ENCODE peak calls at places on chromosome 14, in ten cellular contexts. A is Daoy; G is NCI-H774; Z is T-cell; O is HCT116; H is stimulated activated CD4-positive, alpha-beta T cell treated with anti-CD3 and anti-CD28 coated beads, Interleukin-15, amount 100 ng/mL, for 1 hour; V is type B pancreatic cell; M is tibial nerve; F is H4; L is activated CD4-positive, alpha-beta T cell treated with anti-CD3 and anti-CD28 coated beads for 24 hours. I is an unnamed sample.

GRCh38 chr14:88005050-88005481 is at the start of gene GPR65:
- DNase-seq in G (no peak), F (no peak), A (no peak), O (no peak), H (no peak), V (no peak), M (no peak), L (no peak), Z (peak), I (no peak)

GRCh38 chr14:70754989-70755388 is 54.3 kb downstream of the MAP3K9 start:
- DNase-seq in Z (no peak), F (peak), M (no peak), L (no peak), A (peak), H (no peak), O (peak), V (no peak), G (no peak), I (peak)

GRCh38 chr14:101405931-101406330 is 155.4 kb upstream of the DIO3 start:
- DNase-seq in L (no peak), A (no peak), V (no peak), Z (no peak), M (no peak), O (no peak), G (no peak), H (no peak), F (no peak), I (no peak)

GRCh38 chr14:33714527-33715222 is 236.2 kb downstream of the EGLN3 start:
- DNase-seq in L (no peak), O (no peak), G (peak), Z (no peak), F (no peak), A (peak), H (no peak), V (no peak), M (no peak), I (no peak)

GRCh38 chr14:67820428-67820881 is 876 bp downstream of the RAD51B start:
- DNase-seq in O (no peak), A (peak), F (no peak), Z (no peak), L (no peak), G (no peak), V (no peak), H (no peak), M (no peak), I (peak)

GRCh38 chr14:96920023-96920422 is 122.8 kb downstream of the VRK1 start:
- DNase-seq in G (no peak), V (no peak), F (no peak), A (no peak), H (no peak), M (no peak), Z (no peak), L (no peak), O (no peak), I (no peak)

GRCh38 chr14:105944632-105945610 is 418.5 kb downstream of the TMEM121 start:
- DNase-seq in M (peak), L (peak), A (peak), O (peak), V (no peak), H (peak), Z (peak), F (peak), G (peak), I (peak)

GRCh38 chr14:71592361-71592760 is 339.9 kb upstream of the RGS6 start:
- DNase-seq in L (no peak), V (no peak), A (peak), H (no peak), G (no peak), M (no peak), O (no peak), F (no peak), Z (no peak), I (no peak)

GRCh38 chr14:104315169-104315568 is 176.8 kb downstream of the KIF26A start:
- DNase-seq in G (no peak), H (no peak), O (no peak), F (no peak), M (no peak), V (no peak), A (no peak), L (no peak), Z (no peak), I (no peak)

GRCh38 chr14:102591372-102591943 is 991 bp upstream of the RCOR1 start:
- DNase-seq in V (peak), F (no peak), A (peak), L (no peak), H (no peak), O (no peak), Z (peak), G (no peak), M (peak), I (no peak)

GRCh38 chr14:52119030-52119429 is 50.2 kb upstream of the NID2 start:
- DNase-seq in A (no peak), V (no peak), G (no peak), F (no peak), Z (no peak), M (peak), H (no peak), L (no peak), O (no peak), I (no peak)

GRCh38 chr14:77582511-77582910 is 33.9 kb downstream of the SPTLC2 start:
- DNase-seq in A (no peak), M (no peak), G (no peak), Z (no peak), F (no peak), L (no peak), H (no peak), O (no peak), V (no peak), I (no peak)

GRCh38 chr14:75277796-75278421 is 719 bp upstream of the FOS start:
- DNase-seq in G (no peak), L (no peak), A (no peak), V (no peak), M (no peak), Z (no peak), O (no peak), F (no peak), H (no peak), I (peak)

GRCh38 chr14:71478542-71478941 is 453.7 kb upstream of the RGS6 start:
- DNase-seq in O (no peak), G (no peak), L (no peak), Z (no peak), H (no peak), F (no peak), A (peak), M (no peak), V (no peak), I (no peak)

GRCh38 chr14:64253672-64254071 is 40.5 kb downstream of the ESR2 start:
- DNase-seq in O (no peak), M (no peak), H (no peak), L (no peak), A (peak), Z (no peak), F (no peak), G (no peak), V (no peak), I (peak)

GRCh38 chr14:22471545-22472121 is 117.4 kb downstream of the DAD1 start:
- DNase-seq in V (no peak), Z (no peak), G (no peak), O (peak), H (no peak), L (no peak), M (no peak), F (peak), A (peak), I (peak)

GRCh38 chr14:87916103-87916885 is 76.7 kb downstream of the GALC start:
- DNase-seq in H (no peak), L (no peak), Z (no peak), V (no peak), M (no peak), G (no peak), A (no peak), O (no peak), F (no peak), I (no peak)

GRCh38 chr14:105338392-105338791 is 23.8 kb downstream of the PACS2 start:
- DNase-seq in F (no peak), M (no peak), O (no peak), Z (no peak), L (no peak), G (no peak), H (no peak), V (no peak), A (no peak), I (no peak)

GRCh38 chr14:90691627-90692026 is 124.6 kb downstream of the TTC7B start:
- DNase-seq in H (no peak), F (no peak), O (no peak), M (no peak), L (no peak), A (no peak), Z (no peak), G (no peak), V (no peak), I (no peak)

GRCh38 chr14:54529811-54530210 is 20.1 kb downstream of the CGRRF1 start:
- DNase-seq in V (no peak), H (no peak), F (no peak), Z (no peak), M (no peak), O (no peak), G (no peak), L (no peak), A (peak), I (no peak)

GRCh38 chr14:78997811-78998210 is 827.6 kb downstream of the NRXN3 start:
- DNase-seq in A (no peak), V (no peak), O (no peak), H (no peak), Z (no peak), G (no peak), F (no peak), L (no peak), M (no peak), I (no peak)

GRCh38 chr14:77309122-77309521 is 11.6 kb downstream of the POMT2 start:
- DNase-seq in M (no peak), H (no peak), Z (no peak), G (no peak), A (no peak), L (no peak), O (no peak), V (no peak), F (no peak), I (no peak)

GRCh38 chr14:34678735-34679134 is 35.7 kb downstream of the CFL2 start:
- DNase-seq in M (no peak), V (no peak), H (no peak), A (no peak), L (no peak), Z (no peak), O (no peak), G (no peak), F (no peak), I (no peak)

GRCh38 chr14:94355191-94355794 is 32.2 kb upstream of the SERPINA6 start:
- DNase-seq in F (no peak), H (no peak), Z (no peak), M (peak), O (no peak), V (no peak), A (no peak), G (no peak), L (no peak), I (no peak)

GRCh38 chr14:104161601-104162367 is 23.4 kb downstream of the KIF26A start:
- DNase-seq in H (no peak), Z (no peak), L (no peak), O (no peak), A (peak), M (no peak), F (no peak), G (no peak), V (no peak), I (no peak)

GRCh38 chr14:75418779-75419768 is 8.7 kb upstream of the JDP2 start:
- DNase-seq in G (no peak), Z (no peak), V (no peak), A (no peak), M (no peak), O (peak), H (peak), L (peak), F (no peak), I (no peak)

GRCh38 chr14:56199095-56199975 is 81.1 kb downstream of the PELI2 start:
- DNase-seq in L (no peak), F (peak), A (peak), G (no peak), Z (no peak), V (no peak), H (no peak), M (peak), O (no peak), I (no peak)

GRCh38 chr14:100872641-100873071 is 30.9 kb downstream of the RTL1 start:
- DNase-seq in A (no peak), V (no peak), G (no peak), L (no peak), F (no peak), Z (no peak), M (no peak), O (no peak), H (no peak), I (no peak)

GRCh38 chr14:100680439-100681051 is 46.1 kb upstream of the DLK1 start:
- DNase-seq in F (peak), Z (no peak), A (peak), G (no peak), L (no peak), O (no peak), M (no peak), V (no peak), H (no peak), I (no peak)

GRCh38 chr14:99125616-99126431 is 146.2 kb downstream of the BCL11B start:
- DNase-seq in Z (no peak), G (no peak), O (no peak), V (no peak), H (no peak), L (no peak), M (no peak), A (peak), F (no peak), I (no peak)

GRCh38 chr14:80393766-80394165 is 182.5 kb upstream of the DIO2 start:
- DNase-seq in L (no peak), M (no peak), O (no peak), A (no peak), G (no peak), H (no peak), V (no peak), F (no peak), Z (no peak), I (no peak)

GRCh38 chr14:92546347-92547053 is 32.9 kb downstream of the RIN3 start:
- DNase-seq in F (peak), O (no peak), G (peak), H (no peak), A (peak), Z (no peak), M (no peak), L (no peak), V (no peak), I (no peak)

GRCh38 chr14:65637780-65638179 is 225.2 kb downstream of the FUT8 start:
- DNase-seq in H (no peak), A (peak), G (no peak), M (no peak), L (peak), F (peak), O (no peak), V (no peak), Z (no peak), I (peak)

GRCh38 chr14:95445676-95446075 is 70.8 kb downstream of the SYNE3 start:
- DNase-seq in M (no peak), O (no peak), A (no peak), G (peak), H (no peak), F (no peak), V (no peak), Z (no peak), L (no peak), I (no peak)

GRCh38 chr14:41830679-41831078 is 224.0 kb downstream of the LRFN5 start:
- DNase-seq in M (no peak), V (no peak), L (no peak), H (no peak), Z (no peak), O (no peak), G (no peak), A (no peak), F (peak), I (peak)

GRCh38 chr14:101167428-101167827 is 263.9 kb upstream of the RTL1 start:
- DNase-seq in O (peak), G (no peak), V (no peak), H (no peak), F (no peak), Z (no peak), L (no peak), A (no peak), M (no peak), I (no peak)

GRCh38 chr14:63432228-63432627 is 110.9 kb downstream of the PPP2R5E start:
- DNase-seq in Z (no peak), G (peak), H (no peak), V (no peak), A (no peak), O (no peak), M (no peak), L (no peak), F (no peak), I (no peak)

GRCh38 chr14:101101456-101102056 is 198.0 kb upstream of the RTL1 start:
- DNase-seq in G (no peak), F (no peak), O (no peak), H (no peak), Z (no peak), M (no peak), A (peak), V (no peak), L (no peak), I (peak)